ENCODE peak calls at places on chromosome 3, in four cellular contexts. One of them, this sample, is unnamed.

GRCh38 chr3:11168881-11169805 is 14.8 kb downstream of the HRH1 start:
- DNase-seq in IMR-90: peak; percentile 67
- DNase-seq in H9: no peak
- DNase-seq in H1: no peak
- DNase-seq in this sample: no peak

GRCh38 chr3:120555661-120556509 is 40.3 kb upstream of the NDUFB4 start:
- DNase-seq in IMR-90: no peak
- DNase-seq in H9: no peak
- DNase-seq in H1: no peak
- DNase-seq in this sample: no peak

GRCh38 chr3:152658977-152659376 is 176.0 kb upstream of the P2RY1 start:
- DNase-seq in IMR-90: no peak
- DNase-seq in H9: no peak
- DNase-seq in H1: no peak
- DNase-seq in this sample: no peak

GRCh38 chr3:167976880-167977498 is 118.7 kb downstream of the GOLIM4 start:
- DNase-seq in IMR-90: no peak
- DNase-seq in H9: no peak
- DNase-seq in H1: no peak
- DNase-seq in this sample: no peak

GRCh38 chr3:113211370-113212154 is at the start of gene BOC:
- DNase-seq in IMR-90: peak; percentile 68
- DNase-seq in H9: peak; percentile 57
- DNase-seq in H1: no peak
- DNase-seq in this sample: peak; percentile 79

GRCh38 chr3:135915206-135915605 is 50.3 kb upstream of the PPP2R3A start:
- DNase-seq in IMR-90: no peak
- DNase-seq in H9: no peak
- DNase-seq in H1: no peak
- DNase-seq in this sample: no peak

GRCh38 chr3:123374016-123374415 is 74.9 kb downstream of the ADCY5 start:
- DNase-seq in IMR-90: no peak
- DNase-seq in H9: no peak
- DNase-seq in H1: no peak
- DNase-seq in this sample: no peak

GRCh38 chr3:59498995-59499394 is 449.2 kb upstream of the CFAP20DC start:
- DNase-seq in IMR-90: no peak
- DNase-seq in H9: no peak
- DNase-seq in H1: no peak
- DNase-seq in this sample: no peak

GRCh38 chr3:58609990-58610389 is 32.8 kb upstream of the FAM107A start:
- DNase-seq in IMR-90: no peak
- DNase-seq in H9: no peak
- DNase-seq in H1: no peak
- DNase-seq in this sample: no peak

GRCh38 chr3:61718565-61718964 is 157.2 kb downstream of the PTPRG start:
- DNase-seq in IMR-90: no peak
- DNase-seq in H9: no peak
- DNase-seq in H1: no peak
- DNase-seq in this sample: no peak

GRCh38 chr3:64209866-64210609 is 15.2 kb downstream of the PRICKLE2 start:
- DNase-seq in IMR-90: no peak
- DNase-seq in H9: no peak
- DNase-seq in H1: no peak
- DNase-seq in this sample: no peak

GRCh38 chr3:172707967-172708366 is 2.9 kb downstream of the NCEH1 start:
- DNase-seq in IMR-90: peak; percentile 86
- DNase-seq in H9: no peak
- DNase-seq in H1: no peak
- DNase-seq in this sample: no peak

GRCh38 chr3:169923189-169923588 is 11.8 kb downstream of the SAMD7 start:
- DNase-seq in IMR-90: no peak
- DNase-seq in H9: no peak
- DNase-seq in H1: no peak
- DNase-seq in this sample: no peak

GRCh38 chr3:97232635-97233034 is 418.2 kb downstream of the EPHA6 start:
- DNase-seq in IMR-90: no peak
- DNase-seq in H9: no peak
- DNase-seq in H1: no peak
- DNase-seq in this sample: no peak

GRCh38 chr3:13120928-13121552 is 47.8 kb upstream of the IQSEC1 start:
- DNase-seq in IMR-90: no peak
- DNase-seq in H9: no peak
- DNase-seq in H1: no peak
- DNase-seq in this sample: no peak

GRCh38 chr3:20077054-20077453 is 36.8 kb downstream of the KAT2B start:
- DNase-seq in IMR-90: no peak
- DNase-seq in H9: no peak
- DNase-seq in H1: no peak
- DNase-seq in this sample: no peak

GRCh38 chr3:20074226-20075063 is 34.2 kb downstream of the KAT2B start:
- DNase-seq in IMR-90: peak; percentile 53
- DNase-seq in H9: no peak
- DNase-seq in H1: no peak
- DNase-seq in this sample: no peak

GRCh38 chr3:20075197-20075596 is 35.0 kb downstream of the KAT2B start:
- DNase-seq in IMR-90: no peak
- DNase-seq in H9: no peak
- DNase-seq in H1: no peak
- DNase-seq in this sample: no peak

GRCh38 chr3:20078194-20078709 is 38.0 kb downstream of the KAT2B start:
- DNase-seq in IMR-90: no peak
- DNase-seq in H9: no peak
- DNase-seq in H1: no peak
- DNase-seq in this sample: no peak

DNA sequence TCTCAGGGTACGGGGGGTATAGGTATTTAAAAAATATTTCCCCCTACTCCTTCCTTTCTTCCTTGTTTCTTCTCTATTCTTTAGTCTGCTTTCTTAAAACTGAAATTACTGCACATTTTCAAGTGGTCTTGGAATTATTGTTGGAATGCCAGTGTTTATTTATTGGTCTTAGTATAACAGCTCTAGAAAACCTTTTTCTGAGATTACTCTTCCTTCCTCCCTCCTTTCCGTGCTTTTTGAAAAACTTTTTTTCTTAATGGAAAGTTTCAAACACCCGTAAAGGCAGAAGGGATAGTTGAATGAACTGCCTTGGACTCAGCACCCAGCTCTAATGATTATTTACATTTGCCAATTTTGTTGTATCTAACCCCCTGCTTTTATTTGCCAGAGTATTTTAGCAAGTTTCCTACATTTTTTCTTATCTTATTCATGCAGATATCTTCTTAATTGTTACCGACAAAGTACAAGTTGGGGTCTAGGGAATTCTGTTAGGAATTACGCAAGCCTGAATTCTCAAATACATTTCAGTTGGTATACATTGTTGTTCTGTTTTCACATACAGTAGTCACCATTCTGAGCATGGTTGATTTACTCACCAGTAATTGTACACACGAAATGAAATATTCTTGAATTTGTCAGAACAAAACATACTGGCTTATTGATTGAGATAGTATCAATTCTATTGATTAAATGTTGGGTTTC is 36.2 kb downstream of the KAT2B start:
- DNase-seq in IMR-90: peak; percentile 5
- DNase-seq in H9: no peak
- DNase-seq in H1: no peak
- DNase-seq in this sample: no peak
- H4K5ac ChIP-seq in IMR-90: no peak overlapping the region
- H4K5ac ChIP-seq in H9: no peak overlapping the region
- H4K5ac ChIP-seq in H1: no peak overlapping the region
- H4K5ac ChIP-seq in this sample: no peak overlapping the region

GRCh38 chr3:177371903-177372302 is 174.6 kb upstream of the TBL1XR1 start:
- DNase-seq in IMR-90: no peak
- DNase-seq in H9: no peak
- DNase-seq in H1: no peak
- DNase-seq in this sample: peak; percentile 45
- H4K5ac ChIP-seq in IMR-90: no peak overlapping the region
- H4K5ac ChIP-seq in H9: no peak overlapping the region
- H4K5ac ChIP-seq in H1: no peak overlapping the region
- H4K5ac ChIP-seq in this sample: no peak overlapping the region

DNA sequence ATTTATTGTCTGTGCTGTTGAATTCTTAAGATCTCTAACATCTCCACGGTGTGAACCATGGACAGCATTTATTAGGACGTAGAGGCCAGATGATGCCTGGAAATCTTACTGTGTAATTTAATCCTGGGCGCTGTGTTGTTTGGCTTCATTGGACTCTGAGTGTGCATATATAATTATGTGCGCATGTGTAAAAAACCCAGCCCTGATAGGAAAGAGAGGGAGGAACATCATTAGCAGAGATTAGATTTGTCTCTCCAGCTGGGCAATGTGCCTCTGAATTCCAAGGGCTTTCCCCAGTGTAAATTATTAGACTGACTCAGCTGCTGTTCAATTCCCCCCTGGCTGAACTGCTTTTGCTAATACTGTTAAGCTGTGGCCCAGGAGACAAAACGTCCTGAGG is 39.6 kb downstream of the MAP3K13 start:
- DNase-seq in IMR-90: peak; percentile 61
- DNase-seq in H9: no peak
- DNase-seq in H1: no peak
- DNase-seq in this sample: no peak
- H4K5ac ChIP-seq in IMR-90: no peak overlapping the region
- H4K5ac ChIP-seq in H9: no peak overlapping the region
- H4K5ac ChIP-seq in H1: no peak overlapping the region
- H4K5ac ChIP-seq in this sample: no peak overlapping the region

DNA sequence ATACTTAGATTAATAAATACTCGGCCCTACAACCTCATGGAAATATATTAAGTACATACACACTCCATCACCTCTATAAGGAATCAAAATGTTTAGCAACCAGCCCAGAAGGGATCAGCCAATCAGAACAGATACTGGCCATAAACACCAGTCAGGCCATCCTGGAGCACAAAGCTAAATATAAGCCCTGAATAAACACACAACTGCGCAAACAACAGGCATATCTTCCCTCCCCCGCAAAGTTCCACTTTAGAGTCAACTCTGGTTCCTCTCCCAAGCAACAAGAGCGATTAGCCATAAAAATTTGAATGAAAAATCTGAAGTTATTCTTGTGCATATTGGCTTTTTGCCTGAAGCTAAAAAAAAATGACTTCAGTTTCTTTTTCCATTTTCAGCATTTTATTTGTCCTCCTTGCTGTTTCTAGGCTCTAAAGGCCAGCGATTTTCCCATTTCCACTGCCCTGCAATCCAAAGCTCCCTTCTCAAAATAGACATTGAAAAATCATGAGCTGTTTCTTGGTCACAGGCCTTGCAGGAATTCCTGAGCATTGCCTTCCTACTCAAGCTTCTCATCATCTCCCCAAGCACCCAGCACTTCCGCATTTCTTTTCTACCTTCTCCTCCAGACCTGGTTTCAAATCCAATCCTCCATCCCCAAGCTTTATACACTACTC is 247.9 kb downstream of the ZMAT3 start:
- DNase-seq in IMR-90: no peak
- DNase-seq in H9: no peak
- DNase-seq in H1: no peak
- DNase-seq in this sample: no peak
- H4K5ac ChIP-seq in IMR-90: no peak overlapping the region
- H4K5ac ChIP-seq in H9: no peak overlapping the region
- H4K5ac ChIP-seq in H1: no peak overlapping the region
- H4K5ac ChIP-seq in this sample: no peak overlapping the region

GRCh38 chr3:35262376-35262775 is 376.9 kb upstream of the ARPP21 start:
- DNase-seq in IMR-90: no peak
- DNase-seq in H9: no peak
- DNase-seq in H1: no peak
- DNase-seq in this sample: no peak

DNA sequence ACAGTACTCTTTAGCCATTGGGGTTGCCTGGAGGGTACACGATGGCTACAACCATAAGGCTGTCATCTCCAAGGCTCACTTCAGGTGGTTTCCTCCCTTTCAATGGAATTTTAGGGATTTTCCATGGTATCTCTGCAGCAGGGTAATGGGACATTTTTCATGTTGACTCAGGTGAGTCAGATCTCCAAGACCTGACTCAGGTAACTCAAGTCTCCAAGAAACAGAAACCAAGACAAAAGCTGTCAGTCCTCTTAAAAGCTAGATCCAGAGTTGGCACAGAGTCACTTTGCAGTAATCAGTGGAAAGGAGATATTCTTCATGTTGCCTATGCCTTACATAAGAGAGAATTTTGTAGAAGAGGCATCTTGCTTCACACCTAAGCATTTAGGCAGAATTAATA is 375.8 kb upstream of the ARPP21 start:
- DNase-seq in IMR-90: no peak
- DNase-seq in H9: no peak
- DNase-seq in H1: no peak
- DNase-seq in this sample: no peak
- H4K5ac ChIP-seq in IMR-90: no peak overlapping the region
- H4K5ac ChIP-seq in H9: no peak overlapping the region
- H4K5ac ChIP-seq in H1: no peak overlapping the region
- H4K5ac ChIP-seq in this sample: no peak overlapping the region

DNA sequence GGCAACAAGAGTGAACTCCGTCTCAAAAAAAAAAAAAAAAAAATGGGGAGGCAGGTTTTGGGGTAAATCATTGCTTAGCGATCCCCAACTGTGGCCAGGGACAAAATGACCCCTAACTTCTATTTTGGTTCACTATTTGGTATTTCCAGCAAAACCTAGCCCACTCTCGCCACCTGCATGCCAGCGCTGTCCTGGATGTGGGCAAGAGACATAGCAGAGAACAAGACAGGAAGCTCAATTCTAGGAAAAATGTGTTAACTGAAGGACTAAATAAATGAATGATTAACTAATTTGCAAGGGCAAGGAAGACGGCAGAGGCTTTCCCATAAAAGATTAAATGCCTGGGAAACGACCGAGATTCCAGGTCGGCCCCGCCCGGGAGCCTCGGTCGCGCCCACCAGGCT is 425 bp downstream of the NICN1 start:
- DNase-seq in IMR-90: no peak
- DNase-seq in H9: no peak
- DNase-seq in H1: no peak
- DNase-seq in this sample: no peak
- H4K5ac ChIP-seq in IMR-90: peak overlapping the region; percentile 54
- H4K5ac ChIP-seq in H9: no peak overlapping the region
- H4K5ac ChIP-seq in H1: peak overlapping the region; percentile 57
- H4K5ac ChIP-seq in this sample: no peak overlapping the region

DNA sequence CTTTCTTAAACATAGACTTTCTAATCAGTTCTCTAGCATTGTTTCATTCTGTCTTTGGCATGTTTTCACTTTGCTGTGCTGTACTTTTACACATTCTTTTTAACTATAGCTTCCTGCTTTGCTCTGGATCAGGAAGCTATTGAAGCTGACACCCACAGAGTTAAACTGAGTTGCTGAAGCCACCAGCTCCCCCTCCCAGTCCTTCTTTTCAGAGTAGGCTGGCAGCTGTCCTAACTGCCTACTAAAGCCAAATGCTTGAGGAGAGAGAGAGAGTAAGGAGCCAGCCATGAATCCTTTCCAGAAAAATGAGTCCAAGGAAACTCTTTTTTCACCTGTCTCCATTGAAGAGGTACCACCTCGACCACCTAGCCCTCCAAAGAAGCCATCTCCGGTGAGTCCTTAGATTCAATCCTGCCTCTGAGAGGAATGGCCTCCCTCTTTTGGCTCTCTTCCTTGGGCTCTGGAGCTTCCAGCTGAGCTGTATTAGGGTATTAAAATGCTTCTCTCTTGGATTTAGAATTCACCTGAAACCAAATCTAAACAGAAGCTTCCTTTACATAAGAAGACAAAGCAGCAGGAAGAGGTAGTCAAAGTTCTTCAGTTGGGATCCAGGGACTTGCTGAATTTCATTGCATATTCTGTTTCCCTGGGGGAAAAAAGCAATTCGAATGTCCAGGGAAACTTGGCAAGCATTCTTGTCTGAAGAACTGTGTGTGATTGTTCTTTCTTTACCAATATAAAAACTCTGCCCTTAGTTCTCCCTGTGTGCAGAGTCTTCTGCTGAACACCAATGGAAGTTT is at the start of gene SLC15A2:
- DNase-seq in IMR-90: no peak
- DNase-seq in H9: peak; percentile 33
- DNase-seq in H1: peak; percentile 10
- DNase-seq in this sample: peak; percentile 21
- H4K5ac ChIP-seq in IMR-90: no peak within 1 kb of the TSS
- H4K5ac ChIP-seq in H9: no peak within 1 kb of the TSS
- H4K5ac ChIP-seq in H1: peak within 1 kb of the TSS; percentile 42
- H4K5ac ChIP-seq in this sample: no peak within 1 kb of the TSS